ENCODE peak calls at places on chromosome 11, in seven cellular contexts. One of them, this sample, is unnamed.
A peak's percentile ranks its signal among the peaks of the same experiment; 100 is the strongest.

GRCh38 chr11:132142102-132142501 is 771.7 kb downstream of the NTM start:
- DNase-seq in mucosa of descending colon: no peak
- DNase-seq in left ventricle myocardium inferior: no peak
- DNase-seq in pancreas: no peak
- DNase-seq in nephron progenitor cell: no peak
- DNase-seq in AG10803: no peak
- DNase-seq in HepG2: no peak
- DNase-seq in this sample: no peak

GRCh38 chr11:126282361-126282741 is 542 bp upstream of the TIRAP start:
- DNase-seq in mucosa of descending colon: peak; percentile 69
- DNase-seq in AG10803: peak; percentile 47
- DNase-seq in left ventricle myocardium inferior: peak; percentile 62
- DNase-seq in pancreas: peak; percentile 47
- DNase-seq in nephron progenitor cell: peak; percentile 49
- DNase-seq in HepG2: peak; percentile 18
- DNase-seq in this sample: peak; percentile 51

GRCh38 chr11:57638005-57638760 is 11.5 kb downstream of the YPEL4 start:
- DNase-seq in mucosa of descending colon: peak; percentile 50
- DNase-seq in left ventricle myocardium inferior: peak; percentile 63
- DNase-seq in AG10803: peak; percentile 86
- DNase-seq in HepG2: peak; percentile 55
- DNase-seq in pancreas: peak; percentile 53
- DNase-seq in nephron progenitor cell: peak; percentile 86
- DNase-seq in this sample: no peak

GRCh38 chr11:109971184-109971523 is 122.0 kb upstream of the ZC3H12C start:
- DNase-seq in mucosa of descending colon: no peak
- DNase-seq in HepG2: no peak
- DNase-seq in AG10803: peak; percentile 47
- DNase-seq in pancreas: no peak
- DNase-seq in nephron progenitor cell: no peak
- DNase-seq in left ventricle myocardium inferior: no peak
- DNase-seq in this sample: no peak

GRCh38 chr11:18383388-18384156 is 10.8 kb upstream of the LDHA start:
- DNase-seq in HepG2: peak; percentile 91
- DNase-seq in AG10803: peak; percentile 99
- DNase-seq in pancreas: peak; percentile 37
- DNase-seq in left ventricle myocardium inferior: peak; percentile 66
- DNase-seq in mucosa of descending colon: peak; percentile 82
- DNase-seq in nephron progenitor cell: no peak
- DNase-seq in this sample: no peak

GRCh38 chr11:126424471-126425039 is 69.1 kb downstream of the ST3GAL4 start:
- DNase-seq in left ventricle myocardium inferior: no peak
- DNase-seq in pancreas: no peak
- DNase-seq in mucosa of descending colon: no peak
- DNase-seq in AG10803: no peak
- DNase-seq in nephron progenitor cell: peak; percentile 38
- DNase-seq in HepG2: no peak
- DNase-seq in this sample: no peak

GRCh38 chr11:102456381-102456780 is 3.8 kb upstream of the TMEM123 start:
- DNase-seq in pancreas: no peak
- DNase-seq in AG10803: peak; percentile 66
- DNase-seq in left ventricle myocardium inferior: no peak
- DNase-seq in HepG2: peak; percentile 26
- DNase-seq in mucosa of descending colon: no peak
- DNase-seq in nephron progenitor cell: no peak
- DNase-seq in this sample: no peak

GRCh38 chr11:128289048-128289447 is 298.3 kb downstream of the ETS1 start:
- DNase-seq in mucosa of descending colon: no peak
- DNase-seq in left ventricle myocardium inferior: no peak
- DNase-seq in AG10803: no peak
- DNase-seq in HepG2: no peak
- DNase-seq in nephron progenitor cell: no peak
- DNase-seq in pancreas: no peak
- DNase-seq in this sample: no peak

GRCh38 chr11:96188625-96189006 is 154.4 kb downstream of the MAML2 start:
- DNase-seq in left ventricle myocardium inferior: no peak
- DNase-seq in nephron progenitor cell: no peak
- DNase-seq in mucosa of descending colon: no peak
- DNase-seq in AG10803: peak; percentile 66
- DNase-seq in HepG2: peak; percentile 14
- DNase-seq in pancreas: no peak
- DNase-seq in this sample: no peak

GRCh38 chr11:14414470-14415461 is 55.8 kb upstream of the RRAS2 start:
- DNase-seq in mucosa of descending colon: no peak
- DNase-seq in left ventricle myocardium inferior: no peak
- DNase-seq in AG10803: no peak
- DNase-seq in pancreas: no peak
- DNase-seq in nephron progenitor cell: no peak
- DNase-seq in HepG2: no peak
- DNase-seq in this sample: no peak

GRCh38 chr11:92222701-92223100 is 1.9 kb upstream of the FAT3 start:
- DNase-seq in pancreas: no peak
- DNase-seq in AG10803: no peak
- DNase-seq in HepG2: no peak
- DNase-seq in mucosa of descending colon: no peak
- DNase-seq in left ventricle myocardium inferior: no peak
- DNase-seq in nephron progenitor cell: no peak
- DNase-seq in this sample: no peak

GRCh38 chr11:74444173-74444832 is 23.0 kb downstream of the KCNE3 start:
- DNase-seq in HepG2: no peak
- DNase-seq in mucosa of descending colon: no peak
- DNase-seq in AG10803: no peak
- DNase-seq in nephron progenitor cell: no peak
- DNase-seq in pancreas: peak; percentile 53
- DNase-seq in left ventricle myocardium inferior: no peak
- DNase-seq in this sample: no peak

GRCh38 chr11:79727221-79727620 is 286.4 kb upstream of the TENM4 start:
- DNase-seq in HepG2: no peak
- DNase-seq in left ventricle myocardium inferior: no peak
- DNase-seq in mucosa of descending colon: no peak
- DNase-seq in AG10803: no peak
- DNase-seq in pancreas: no peak
- DNase-seq in nephron progenitor cell: no peak
- DNase-seq in this sample: no peak

GRCh38 chr11:47946682-47947575 is 33.4 kb upstream of the PTPRJ start:
- DNase-seq in HepG2: no peak
- DNase-seq in nephron progenitor cell: no peak
- DNase-seq in mucosa of descending colon: peak; percentile 76
- DNase-seq in AG10803: peak; percentile 96
- DNase-seq in pancreas: peak; percentile 59
- DNase-seq in left ventricle myocardium inferior: peak; percentile 48
- DNase-seq in this sample: no peak

GRCh38 chr11:116731097-116731761 is 41.6 kb downstream of the BUD13 start:
- DNase-seq in pancreas: no peak
- DNase-seq in left ventricle myocardium inferior: no peak
- DNase-seq in nephron progenitor cell: peak; percentile 66
- DNase-seq in mucosa of descending colon: no peak
- DNase-seq in AG10803: peak; percentile 13
- DNase-seq in HepG2: peak; percentile 5
- DNase-seq in this sample: peak; percentile 37

GRCh38 chr11:100827934-100828661 is 141.0 kb downstream of the ARHGAP42 start:
- DNase-seq in nephron progenitor cell: peak; percentile 10
- DNase-seq in mucosa of descending colon: no peak
- DNase-seq in pancreas: no peak
- DNase-seq in HepG2: peak; percentile 80
- DNase-seq in left ventricle myocardium inferior: no peak
- DNase-seq in AG10803: no peak
- DNase-seq in this sample: peak; percentile 47
- TF ChIP-seq CTCF in nephron progenitor cell: peak; percentile 23
- TF ChIP-seq CTCF in mucosa of descending colon: no peak
- TF ChIP-seq CTCF in pancreas: no peak
- TF ChIP-seq CTCF in HepG2: peak; percentile 65
- TF ChIP-seq CTCF in left ventricle myocardium inferior: peak; percentile 21
- TF ChIP-seq CTCF in AG10803: no peak
- TF ChIP-seq CTCF in this sample: peak; percentile 41

DNA sequence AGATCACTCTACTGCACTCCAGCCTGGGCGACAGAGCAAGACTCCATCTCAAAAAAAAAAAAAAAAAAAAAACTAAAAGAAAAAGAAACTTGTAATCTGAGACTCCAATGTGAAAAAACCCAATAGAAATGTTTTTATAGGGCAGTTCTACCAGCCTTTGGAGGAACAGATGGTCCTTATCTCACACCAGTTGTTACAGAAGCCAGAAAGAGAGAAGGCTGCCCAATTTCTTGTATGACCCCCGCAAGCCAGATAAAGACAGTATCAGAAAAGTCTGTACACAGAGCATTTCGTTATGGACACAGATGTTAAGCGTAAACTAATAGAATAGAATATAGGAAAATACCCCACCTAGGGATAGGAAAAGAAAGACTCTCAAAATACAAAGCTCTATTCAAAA is 11.3 kb upstream of the TSGA10IP start:
- DNase-seq in mucosa of descending colon: no peak
- DNase-seq in left ventricle myocardium inferior: no peak
- DNase-seq in nephron progenitor cell: no peak
- DNase-seq in AG10803: no peak
- DNase-seq in pancreas: no peak
- DNase-seq in HepG2: no peak
- DNase-seq in this sample: no peak
- TF ChIP-seq CTCF in mucosa of descending colon: no peak
- TF ChIP-seq CTCF in left ventricle myocardium inferior: no peak
- TF ChIP-seq CTCF in nephron progenitor cell: no peak
- TF ChIP-seq CTCF in AG10803: no peak
- TF ChIP-seq CTCF in pancreas: no peak
- TF ChIP-seq CTCF in HepG2: no peak
- TF ChIP-seq CTCF in this sample: no peak

DNA sequence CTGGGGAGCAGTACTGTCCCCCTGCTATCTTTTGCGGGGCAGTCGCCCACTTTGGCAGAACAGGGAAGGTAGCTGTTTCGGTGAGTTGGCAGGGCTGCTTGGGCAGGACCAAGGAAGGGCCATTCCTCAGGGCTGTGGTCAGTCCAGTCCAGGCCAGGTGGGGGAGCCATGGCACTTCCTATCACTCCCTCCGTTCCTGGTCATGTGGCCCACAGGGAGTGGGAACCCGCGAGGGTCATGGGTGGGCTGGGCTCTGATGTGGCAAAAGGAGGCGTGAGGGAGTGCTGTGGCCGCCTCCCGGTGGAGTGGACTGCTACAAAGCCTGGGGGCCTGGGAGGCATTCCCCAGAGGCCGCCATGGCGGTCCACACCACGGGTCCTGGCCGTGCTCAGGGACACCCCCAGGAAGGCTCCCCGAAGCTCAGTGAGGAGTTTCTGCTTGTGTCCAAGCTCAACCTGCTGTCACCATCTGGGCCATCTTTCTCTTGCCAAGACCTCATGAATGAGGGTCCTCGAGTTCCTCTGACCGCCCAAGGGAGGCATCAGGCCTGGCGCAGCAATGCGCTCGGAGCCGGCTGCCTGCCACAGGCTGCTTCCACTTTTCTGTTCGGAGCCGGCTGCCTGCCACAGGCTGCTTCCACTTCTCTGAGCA is 11.9 kb downstream of the CHID1 start:
- DNase-seq in AG10803: no peak
- DNase-seq in pancreas: peak; percentile 30
- DNase-seq in nephron progenitor cell: peak; percentile 48
- DNase-seq in HepG2: peak; percentile 23
- DNase-seq in mucosa of descending colon: no peak
- DNase-seq in left ventricle myocardium inferior: no peak
- DNase-seq in this sample: peak; percentile 75
- TF ChIP-seq CTCF in AG10803: peak; percentile 18
- TF ChIP-seq CTCF in pancreas: no peak
- TF ChIP-seq CTCF in nephron progenitor cell: peak; percentile 3
- TF ChIP-seq CTCF in HepG2: peak; percentile 89
- TF ChIP-seq CTCF in mucosa of descending colon: no peak
- TF ChIP-seq CTCF in left ventricle myocardium inferior: peak; percentile 11
- TF ChIP-seq CTCF in this sample: peak; percentile 80

DNA sequence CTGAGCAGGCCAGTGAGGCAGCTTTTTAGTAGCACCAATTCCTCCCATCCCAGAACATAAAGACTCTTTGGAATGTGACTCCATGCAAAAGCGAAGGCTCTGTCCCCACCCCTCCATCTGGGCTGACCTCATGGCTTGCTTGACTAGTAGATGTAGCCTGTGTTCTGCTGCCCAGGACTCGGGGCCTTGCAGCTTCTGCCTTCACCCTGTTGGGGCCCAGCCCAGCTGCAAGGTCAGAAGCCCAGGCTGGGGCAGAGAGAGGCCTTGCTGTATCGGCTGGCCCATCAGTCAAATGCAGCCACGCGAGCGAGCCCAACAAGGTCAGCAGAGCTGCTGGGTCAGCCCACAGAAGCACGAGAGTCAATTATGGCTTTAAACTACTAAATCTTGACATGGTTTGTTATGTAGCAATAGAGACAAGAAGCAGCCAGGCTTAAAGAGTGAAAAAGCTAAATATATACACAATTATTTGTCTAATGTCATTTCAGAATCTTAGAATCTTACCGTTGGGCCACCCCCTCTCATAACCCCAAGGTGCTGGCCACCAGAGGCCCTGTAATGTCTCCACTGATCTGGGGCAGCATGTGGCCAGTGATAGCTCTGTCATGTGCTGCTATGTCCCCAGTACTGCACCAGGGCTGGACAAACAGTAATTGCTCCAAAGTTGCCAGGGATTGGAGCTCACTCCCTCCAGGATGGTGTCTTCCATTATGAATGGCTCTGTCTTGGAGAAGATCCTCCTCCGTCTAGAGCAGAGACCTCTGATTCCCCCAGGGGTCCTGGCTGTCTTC is 10.4 kb upstream of the WNT11 start:
- DNase-seq in HepG2: no peak
- DNase-seq in pancreas: no peak
- DNase-seq in AG10803: peak; percentile 12
- DNase-seq in nephron progenitor cell: peak; percentile 47
- DNase-seq in left ventricle myocardium inferior: peak; percentile 10
- DNase-seq in mucosa of descending colon: peak; percentile 38
- DNase-seq in this sample: no peak
- TF ChIP-seq CTCF in HepG2: no peak
- TF ChIP-seq CTCF in pancreas: no peak
- TF ChIP-seq CTCF in AG10803: no peak
- TF ChIP-seq CTCF in nephron progenitor cell: no peak
- TF ChIP-seq CTCF in left ventricle myocardium inferior: no peak
- TF ChIP-seq CTCF in mucosa of descending colon: no peak
- TF ChIP-seq CTCF in this sample: no peak